ENCODE peak calls at places on chromosomes 12 and 14, in four cellular contexts. One of them, this sample, is unnamed.

GRCh38 chr12:16349132-16349463 is 1.7 kb downstream of the MGST1 start:
- DNase-seq in IMR-90: peak; percentile 96
- DNase-seq in pancreas: peak; percentile 69
- DNase-seq in tibial nerve: peak; percentile 80
- DNase-seq in this sample: peak; percentile 66

GRCh38 chr12:92036771-92037453 is 108.7 kb downstream of the BTG1 start:
- DNase-seq in pancreas: no peak
- DNase-seq in tibial nerve: no peak
- DNase-seq in IMR-90: peak; percentile 67
- DNase-seq in this sample: no peak

GRCh38 chr14:104157303-104157928 is 19.0 kb downstream of the KIF26A start:
- DNase-seq in pancreas: no peak
- DNase-seq in tibial nerve: no peak
- DNase-seq in IMR-90: no peak
- DNase-seq in this sample: no peak

GRCh38 chr12:64491718-64492117 is 39.8 kb downstream of the TBK1 start:
- DNase-seq in pancreas: no peak
- DNase-seq in tibial nerve: no peak
- DNase-seq in IMR-90: no peak
- DNase-seq in this sample: no peak

GRCh38 chr12:129607293-129607692 is 296.5 kb downstream of the TMEM132D start:
- DNase-seq in tibial nerve: no peak
- DNase-seq in IMR-90: no peak
- DNase-seq in pancreas: no peak
- DNase-seq in this sample: no peak

GRCh38 chr12:100651694-100652093 is 78.2 kb downstream of the GAS2L3 start:
- DNase-seq in pancreas: no peak
- DNase-seq in tibial nerve: no peak
- DNase-seq in IMR-90: no peak
- DNase-seq in this sample: no peak

GRCh38 chr12:53550595-53550994 is 43.3 kb upstream of the NPFF start:
- DNase-seq in IMR-90: peak; percentile 78
- DNase-seq in pancreas: no peak
- DNase-seq in tibial nerve: no peak
- DNase-seq in this sample: no peak

GRCh38 chr12:40552868-40553267 is 139.4 kb upstream of the CNTN1 start:
- DNase-seq in tibial nerve: no peak
- DNase-seq in IMR-90: no peak
- DNase-seq in pancreas: no peak
- DNase-seq in this sample: no peak

GRCh38 chr12:121751716-121752351 is 39.3 kb downstream of the TMEM120B start:
- DNase-seq in IMR-90: no peak
- DNase-seq in pancreas: no peak
- DNase-seq in tibial nerve: no peak
- DNase-seq in this sample: no peak

GRCh38 chr12:96516472-96517417 is 27.4 kb downstream of the CFAP54 start:
- DNase-seq in IMR-90: peak; percentile 85
- DNase-seq in pancreas: peak; percentile 22
- DNase-seq in tibial nerve: peak; percentile 91
- DNase-seq in this sample: peak; percentile 75

GRCh38 chr12:79645235-79645630 is 45.5 kb downstream of the PAWR start:
- DNase-seq in pancreas: no peak
- DNase-seq in IMR-90: no peak
- DNase-seq in tibial nerve: no peak
- DNase-seq in this sample: no peak

GRCh38 chr12:47812797-47813490 is 6.8 kb downstream of the HDAC7 start:
- DNase-seq in tibial nerve: peak; percentile 76
- DNase-seq in IMR-90: peak; percentile 83
- DNase-seq in pancreas: peak; percentile 73
- DNase-seq in this sample: peak; percentile 91

GRCh38 chr14:90509403-90509802 is 112.6 kb downstream of the CALM1 start:
- DNase-seq in tibial nerve: no peak
- DNase-seq in IMR-90: no peak
- DNase-seq in pancreas: no peak
- DNase-seq in this sample: no peak

GRCh38 chr14:28596336-28596735 is 170.3 kb upstream of the FOXG1 start:
- DNase-seq in tibial nerve: no peak
- DNase-seq in pancreas: no peak
- DNase-seq in IMR-90: no peak
- DNase-seq in this sample: no peak

GRCh38 chr12:95789126-95790024 is 1.2 kb downstream of the NTN4 start:
- DNase-seq in tibial nerve: no peak
- DNase-seq in pancreas: peak; percentile 60
- DNase-seq in IMR-90: peak; percentile 13
- DNase-seq in this sample: peak; percentile 38

GRCh38 chr14:82500222-82500621 is 966.6 kb upstream of the SEL1L start:
- DNase-seq in tibial nerve: no peak
- DNase-seq in IMR-90: no peak
- DNase-seq in pancreas: no peak
- DNase-seq in this sample: no peak

GRCh38 chr14:82502043-82502442 is 968.4 kb upstream of the SEL1L start:
- DNase-seq in IMR-90: no peak
- DNase-seq in pancreas: no peak
- DNase-seq in tibial nerve: no peak
- DNase-seq in this sample: no peak

GRCh38 chr14:82504894-82505293 is 971.2 kb upstream of the SEL1L start:
- DNase-seq in pancreas: no peak
- DNase-seq in tibial nerve: no peak
- DNase-seq in IMR-90: no peak
- DNase-seq in this sample: no peak

GRCh38 chr14:82501554-82501953 is 967.9 kb upstream of the SEL1L start:
- DNase-seq in IMR-90: no peak
- DNase-seq in pancreas: no peak
- DNase-seq in tibial nerve: no peak
- DNase-seq in this sample: no peak
- H3K27ac ChIP-seq in IMR-90: no peak overlapping the region
- H3K27ac ChIP-seq in pancreas: no peak overlapping the region
- H3K27ac ChIP-seq in tibial nerve: no peak overlapping the region
- H3K27ac ChIP-seq in this sample: no peak overlapping the region

DNA sequence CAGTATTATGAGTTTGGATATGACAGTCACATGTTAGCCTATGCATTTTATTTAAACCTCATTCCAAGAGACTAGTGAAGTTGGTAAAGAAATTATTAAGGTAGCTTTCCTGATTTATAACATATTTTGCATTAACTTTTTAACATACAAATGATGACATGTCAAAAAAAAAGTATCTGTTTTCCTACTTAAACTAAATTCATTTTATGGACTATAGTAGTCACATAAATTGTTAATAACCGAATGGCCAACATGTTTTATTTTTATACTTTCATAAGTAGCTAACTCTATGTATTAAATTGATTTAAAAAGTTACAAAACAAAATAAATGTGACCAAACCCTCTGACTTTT is 14.7 kb downstream of the TAOK3 start:
- DNase-seq in pancreas: no peak
- DNase-seq in tibial nerve: no peak
- DNase-seq in IMR-90: no peak
- DNase-seq in this sample: no peak
- H3K27ac ChIP-seq in pancreas: peak overlapping the region; percentile 43
- H3K27ac ChIP-seq in tibial nerve: peak overlapping the region; percentile 60
- H3K27ac ChIP-seq in IMR-90: peak overlapping the region; percentile 71
- H3K27ac ChIP-seq in this sample: peak overlapping the region; percentile 58

DNA sequence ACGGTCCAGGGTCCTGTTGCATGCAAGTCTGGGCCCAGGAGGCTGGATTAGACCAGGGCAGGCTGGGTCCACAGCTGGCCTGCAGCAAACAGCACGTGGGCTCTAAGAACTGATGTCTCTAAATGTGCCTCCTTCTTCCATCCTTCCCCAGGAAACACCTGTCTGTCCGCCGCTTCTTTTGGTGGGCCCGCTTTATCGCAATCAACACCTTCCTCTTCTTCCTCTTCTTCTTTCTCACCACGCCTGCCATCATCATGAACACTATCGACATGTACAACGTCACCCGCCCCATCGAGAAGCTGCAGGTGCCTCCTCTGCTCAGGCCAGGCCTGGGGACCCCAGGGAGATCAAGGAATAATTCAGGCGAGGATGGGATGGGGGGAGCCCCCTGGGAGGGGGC is 28.3 kb downstream of the NGB start:
- DNase-seq in tibial nerve: no peak
- DNase-seq in IMR-90: no peak
- DNase-seq in pancreas: no peak
- DNase-seq in this sample: no peak
- H3K27ac ChIP-seq in tibial nerve: no peak overlapping the region
- H3K27ac ChIP-seq in IMR-90: no peak overlapping the region
- H3K27ac ChIP-seq in pancreas: no peak overlapping the region
- H3K27ac ChIP-seq in this sample: no peak overlapping the region

GRCh38 chr14:75223664-75224154 is 47.3 kb upstream of the TMED10 start:
- DNase-seq in pancreas: peak; percentile 46
- DNase-seq in IMR-90: peak; percentile 58
- DNase-seq in tibial nerve: no peak
- DNase-seq in this sample: peak; percentile 30
- H3K27ac ChIP-seq in pancreas: peak overlapping the region; percentile 37
- H3K27ac ChIP-seq in IMR-90: no peak overlapping the region
- H3K27ac ChIP-seq in tibial nerve: no peak overlapping the region
- H3K27ac ChIP-seq in this sample: no peak overlapping the region

GRCh38 chr12:10722502-10722904 is 620 bp downstream of the YBX3 start:
- DNase-seq in pancreas: peak; percentile 56
- DNase-seq in IMR-90: peak; percentile 65
- DNase-seq in tibial nerve: no peak
- DNase-seq in this sample: peak; percentile 52
- H3K27ac ChIP-seq in pancreas: peak overlapping the region; percentile 98
- H3K27ac ChIP-seq in IMR-90: peak overlapping the region; percentile 84
- H3K27ac ChIP-seq in tibial nerve: peak overlapping the region; percentile 99
- H3K27ac ChIP-seq in this sample: peak overlapping the region; percentile 98

GRCh38 chr14:61467281-61467680 is 145.9 kb downstream of the PRKCH start:
- DNase-seq in IMR-90: no peak
- DNase-seq in pancreas: no peak
- DNase-seq in tibial nerve: no peak
- DNase-seq in this sample: no peak

GRCh38 chr14:61466249-61466904 is 145.0 kb downstream of the PRKCH start:
- DNase-seq in tibial nerve: peak; percentile 9
- DNase-seq in pancreas: no peak
- DNase-seq in IMR-90: peak; percentile 98
- DNase-seq in this sample: peak; percentile 84

GRCh38 chr14:61469771-61470170 is 148.4 kb downstream of the PRKCH start:
- DNase-seq in IMR-90: no peak
- DNase-seq in tibial nerve: no peak
- DNase-seq in pancreas: no peak
- DNase-seq in this sample: no peak

GRCh38 chr14:61466905-61467280 is 145.5 kb downstream of the PRKCH start:
- DNase-seq in tibial nerve: no peak
- DNase-seq in pancreas: no peak
- DNase-seq in IMR-90: no peak
- DNase-seq in this sample: no peak

GRCh38 chr14:61468063-61468825 is 146.9 kb downstream of the PRKCH start:
- DNase-seq in IMR-90: no peak
- DNase-seq in pancreas: no peak
- DNase-seq in tibial nerve: no peak
- DNase-seq in this sample: no peak
- H3K27ac ChIP-seq in IMR-90: no peak overlapping the region
- H3K27ac ChIP-seq in pancreas: no peak overlapping the region
- H3K27ac ChIP-seq in tibial nerve: no peak overlapping the region
- H3K27ac ChIP-seq in this sample: peak overlapping the region; percentile 90

DNA sequence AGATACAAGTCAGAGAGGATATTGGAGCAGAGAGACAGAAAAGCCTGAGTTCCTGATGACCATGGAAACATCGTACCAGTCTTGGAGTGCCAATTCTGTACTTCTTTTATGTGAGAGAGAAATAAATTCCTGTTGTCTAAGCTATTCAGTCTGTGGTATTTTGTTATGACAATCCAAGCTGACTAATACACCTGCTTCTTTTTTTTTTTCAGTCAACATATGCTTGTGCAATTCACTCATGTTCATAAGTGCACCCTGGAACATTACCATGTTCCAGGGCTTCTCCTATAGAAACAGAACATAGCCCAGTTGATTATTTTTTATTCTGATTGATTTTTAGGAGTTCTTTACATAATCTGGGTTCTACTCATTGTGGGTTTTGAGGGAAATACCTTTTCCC is 1.7 kb upstream of the CHPT1 start:
- DNase-seq in tibial nerve: no peak
- DNase-seq in IMR-90: peak; percentile 59
- DNase-seq in pancreas: no peak
- DNase-seq in this sample: no peak
- H3K27ac ChIP-seq in tibial nerve: peak overlapping the region; percentile 98
- H3K27ac ChIP-seq in IMR-90: no peak overlapping the region
- H3K27ac ChIP-seq in pancreas: no peak overlapping the region
- H3K27ac ChIP-seq in this sample: peak overlapping the region; percentile 99

GRCh38 chr12:49824416-49824815 is 3.8 kb downstream of the NCKAP5L start:
- DNase-seq in pancreas: no peak
- DNase-seq in tibial nerve: no peak
- DNase-seq in IMR-90: no peak
- DNase-seq in this sample: no peak

GRCh38 chr12:49823951-49824350 is 4.3 kb downstream of the NCKAP5L start:
- DNase-seq in pancreas: no peak
- DNase-seq in IMR-90: no peak
- DNase-seq in tibial nerve: no peak
- DNase-seq in this sample: no peak

GRCh38 chr12:49819786-49820185 is 8.4 kb downstream of the NCKAP5L start:
- DNase-seq in tibial nerve: no peak
- DNase-seq in IMR-90: no peak
- DNase-seq in pancreas: no peak
- DNase-seq in this sample: no peak

GRCh38 chr12:49823350-49823749 is 4.9 kb downstream of the NCKAP5L start:
- DNase-seq in IMR-90: no peak
- DNase-seq in pancreas: no peak
- DNase-seq in tibial nerve: no peak
- DNase-seq in this sample: no peak

DNA sequence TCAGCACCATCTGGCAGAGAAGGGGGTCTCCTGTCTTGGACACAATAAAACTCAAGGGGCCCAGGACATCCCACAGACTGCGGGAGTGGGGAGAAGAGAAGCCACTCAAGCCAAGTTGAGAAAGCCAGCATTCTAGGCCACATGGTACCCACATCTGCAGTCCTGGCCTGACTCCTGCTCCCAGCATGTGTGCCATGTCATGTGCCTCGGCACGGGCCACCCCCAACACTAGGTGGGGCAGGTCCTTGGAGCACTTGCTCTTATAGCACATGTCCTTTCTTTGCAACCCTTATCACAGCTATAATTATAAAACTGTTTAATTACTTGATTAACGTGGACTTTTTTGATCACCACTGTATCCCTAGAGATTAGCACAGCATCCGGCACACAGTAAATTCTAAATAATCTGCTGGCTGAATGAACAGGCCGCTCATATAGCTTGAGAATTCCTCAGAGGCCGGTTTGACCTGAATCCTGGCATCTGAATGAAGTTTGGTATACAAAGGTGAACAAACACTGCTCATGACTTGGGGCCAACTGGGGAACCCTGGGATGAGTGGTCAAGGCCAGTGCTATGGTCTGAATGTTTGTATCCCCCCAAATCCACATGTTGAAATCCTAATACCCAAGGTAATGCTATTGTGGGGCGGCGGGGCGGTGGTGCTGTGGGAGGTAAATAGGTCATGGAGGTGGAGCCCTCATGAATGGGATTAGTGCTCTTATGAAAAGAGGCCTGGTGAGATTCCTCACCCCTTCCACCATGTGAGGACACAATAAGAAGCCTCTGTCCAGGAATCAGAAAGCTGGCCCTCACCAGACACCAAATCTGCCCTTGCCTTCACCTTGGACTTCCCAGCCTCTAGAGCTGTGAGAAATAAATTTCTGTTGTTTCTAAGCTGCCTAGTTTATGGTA is 6.6 kb downstream of the NCKAP5L start:
- DNase-seq in pancreas: no peak
- DNase-seq in tibial nerve: no peak
- DNase-seq in IMR-90: no peak
- DNase-seq in this sample: no peak
- H3K27ac ChIP-seq in pancreas: no peak overlapping the region
- H3K27ac ChIP-seq in tibial nerve: peak overlapping the region; percentile 55
- H3K27ac ChIP-seq in IMR-90: no peak overlapping the region
- H3K27ac ChIP-seq in this sample: peak overlapping the region; percentile 98

GRCh38 chr14:106564058-106564643 is 1037.8 kb downstream of the TMEM121 start:
- DNase-seq in tibial nerve: no peak
- DNase-seq in pancreas: no peak
- DNase-seq in IMR-90: no peak
- DNase-seq in this sample: no peak
- H3K27ac ChIP-seq in tibial nerve: no peak overlapping the region
- H3K27ac ChIP-seq in pancreas: no peak overlapping the region
- H3K27ac ChIP-seq in IMR-90: no peak overlapping the region
- H3K27ac ChIP-seq in this sample: no peak overlapping the region

This sample was measured in left ventricle myocardium inferior.